ENCODE peak calls at places on chromosomes 1 and 21, in nine cellular contexts. N, M, Q, V, Y, J, R, B and F are unnamed samples.

GRCh38 chr1:78497196-78497595 is 6.4 kb downstream of the PTGFR start:
- DNase-seq in N (no peak), M (peak), Q (no peak), V (no peak), Y (no peak), J (no peak), R (no peak), B (no peak), F (no peak)

GRCh38 chr21:27802816-27803475 is 836.1 kb upstream of the ADAMTS5 start:
- DNase-seq in N (no peak), M (peak), Q (peak), V (peak), Y (no peak), J (no peak), R (peak), B (peak), F (peak)

GRCh38 chr1:89605692-89606091 is 27.2 kb upstream of the LRRC8C start:
- DNase-seq in N (no peak), M (peak), Q (no peak), V (no peak), Y (no peak), J (no peak), R (no peak), B (no peak), F (no peak)

GRCh38 chr1:147086129-147086528 is 86.1 kb downstream of the PRKAB2 start:
- DNase-seq in N (no peak), M (no peak), Q (no peak), V (no peak), Y (no peak), J (no peak), R (no peak), B (no peak), F (no peak)

GRCh38 chr1:81808760-81809159 is 8.0 kb downstream of the ADGRL2 start:
- DNase-seq in N (no peak), M (no peak), Q (no peak), V (no peak), Y (no peak), J (no peak), R (no peak), B (peak), F (peak)

GRCh38 chr1:68470388-68470970 is 20.7 kb upstream of the RPE65 start:
- DNase-seq in N (no peak), M (no peak), Q (no peak), V (no peak), Y (no peak), J (no peak), R (no peak), B (peak), F (no peak)

GRCh38 chr21:42666023-42666747 is 12.8 kb downstream of the PDE9A start:
- DNase-seq in N (no peak), M (no peak), Q (no peak), V (no peak), Y (no peak), J (peak), R (no peak), B (peak), F (peak)

GRCh38 chr1:218499911-218500310 is 154.8 kb downstream of the TGFB2 start:
- DNase-seq in N (no peak), M (no peak), Q (no peak), V (no peak), Y (no peak), J (no peak), R (no peak), B (no peak), F (no peak)

GRCh38 chr1:110035236-110035752 is 870 bp downstream of the STRIP1 start:
- DNase-seq in N (no peak), M (peak), Q (no peak), V (no peak), Y (no peak), J (no peak), R (no peak), B (no peak), F (no peak)

GRCh38 chr21:45843426-45843825 is 138.1 kb upstream of the COL6A1 start:
- DNase-seq in N (no peak), M (no peak), Q (no peak), V (no peak), Y (no peak), J (no peak), R (no peak), B (no peak), F (no peak)

GRCh38 chr1:230127105-230128054 is 60.3 kb downstream of the GALNT2 start:
- DNase-seq in N (no peak), M (no peak), Q (no peak), V (no peak), Y (no peak), J (no peak), R (no peak), B (no peak), F (no peak)

GRCh38 chr1:231234506-231234905 is 6.5 kb upstream of the GNPAT start:
- DNase-seq in N (no peak), M (no peak), Q (no peak), V (no peak), Y (no peak), J (no peak), R (no peak), B (no peak), F (no peak)